ENCODE peak calls at places on chromosomes 2 and 18, in nine cellular contexts. U, L, Z, H, T, N, O, J and Q are unnamed samples.

GRCh38 chr2:75071766-75072165 is 113.3 kb downstream of the POLE4 start:
- DNase-seq in U (no peak), L (no peak), Z (no peak), H (no peak), T (no peak), N (no peak), O (no peak), J (no peak), Q (no peak)

GRCh38 chr2:83650156-83650555 is 808.9 kb downstream of the SUCLG1 start:
- DNase-seq in U (no peak), L (no peak), Z (no peak), H (no peak), T (no peak), N (no peak), O (no peak), J (no peak), Q (no peak)

GRCh38 chr2:174778479-174778962 is 14.2 kb upstream of the CHRNA1 start:
- DNase-seq in U (peak), L (no peak), Z (no peak), H (peak), T (peak), N (no peak), O (no peak), J (no peak), Q (peak)

GRCh38 chr2:230798769-230799399 is 65.9 kb upstream of the ITM2C start:
- DNase-seq in U (no peak), L (peak), Z (no peak), H (peak), T (no peak), N (no peak), O (peak), J (peak), Q (peak)

GRCh38 chr2:238471-239268 is 25.2 kb downstream of the SH3YL1 start:
- DNase-seq in U (no peak), L (no peak), Z (no peak), H (no peak), T (no peak), N (no peak), O (no peak), J (no peak), Q (no peak)

GRCh38 chr2:216202602-216203250 is 93.6 kb downstream of the XRCC5 start:
- DNase-seq in U (no peak), L (no peak), Z (no peak), H (no peak), T (no peak), N (no peak), O (no peak), J (no peak), Q (no peak)

GRCh38 chr2:189178726-189179606 is 595 bp downstream of the COL5A2 start:
- DNase-seq in U (no peak), L (peak), Z (no peak), H (peak), T (no peak), N (no peak), O (no peak), J (no peak), Q (peak)

GRCh38 chr2:10859261-10859660 is 46.7 kb upstream of the PDIA6 start:
- DNase-seq in U (no peak), L (no peak), Z (no peak), H (no peak), T (no peak), N (no peak), O (no peak), J (no peak), Q (no peak)

GRCh38 chr2:213545964-213546363 is 261.7 kb downstream of the SPAG16 start:
- DNase-seq in U (no peak), L (no peak), Z (no peak), H (no peak), T (no peak), N (no peak), O (peak), J (no peak), Q (no peak)

GRCh38 chr2:143071185-143071876 is 57.9 kb upstream of the ARHGAP15 start:
- DNase-seq in U (no peak), L (no peak), Z (no peak), H (no peak), T (no peak), N (no peak), O (no peak), J (no peak), Q (no peak)

GRCh38 chr2:196601430-196602306 is 37.8 kb upstream of the CCDC150 start:
- DNase-seq in U (peak), L (no peak), Z (no peak), H (peak), T (no peak), N (no peak), O (no peak), J (peak), Q (peak)

GRCh38 chr2:143852748-143853147 is 667.2 kb downstream of the ZEB2 start:
- DNase-seq in U (no peak), L (no peak), Z (no peak), H (no peak), T (no peak), N (no peak), O (no peak), J (peak), Q (no peak)

GRCh38 chr18:56556907-56557306 is 81.5 kb downstream of the TXNL1 start:
- DNase-seq in U (no peak), L (no peak), Z (no peak), H (no peak), T (no peak), N (no peak), O (no peak), J (no peak), Q (no peak)

GRCh38 chr2:4134881-4135565 is 431.6 kb downstream of the DCDC2C start:
- DNase-seq in U (no peak), L (no peak), Z (no peak), H (no peak), T (no peak), N (no peak), O (no peak), J (no peak), Q (no peak)

GRCh38 chr2:64952896-64953482 is 36.2 kb upstream of the SLC1A4 start:
- DNase-seq in U (peak), L (no peak), Z (no peak), H (peak), T (no peak), N (no peak), O (no peak), J (no peak), Q (peak)

GRCh38 chr2:100965596-100965995 is 36.5 kb upstream of the RPL31 start:
- DNase-seq in U (no peak), L (no peak), Z (no peak), H (no peak), T (no peak), N (no peak), O (no peak), J (no peak), Q (no peak)

GRCh38 chr2:231701456-231702373 is 6.6 kb upstream of the PTMA start:
- DNase-seq in U (no peak), L (no peak), Z (no peak), H (no peak), T (no peak), N (no peak), O (peak), J (no peak), Q (no peak)

GRCh38 chr2:28469304-28469703 is 26.6 kb upstream of the PLB1 start:
- DNase-seq in U (no peak), L (no peak), Z (no peak), H (peak), T (no peak), N (no peak), O (no peak), J (no peak), Q (no peak)

GRCh38 chr2:165793779-165794519 is at the start of gene GALNT3:
- DNase-seq in U (no peak), L (peak), Z (peak), H (no peak), T (peak), N (no peak), O (peak), J (no peak), Q (no peak)

GRCh38 chr2:140177081-140177480 is 1396.9 kb upstream of the NXPH2 start:
- DNase-seq in U (no peak), L (no peak), Z (no peak), H (no peak), T (no peak), N (no peak), O (no peak), J (no peak), Q (no peak)

GRCh38 chr18:3658529-3658928 is 208.6 kb downstream of the TGIF1 start:
- DNase-seq in U (no peak), L (no peak), Z (no peak), H (no peak), T (no peak), N (no peak), O (no peak), J (no peak), Q (no peak)

GRCh38 chr18:78934551-78935225 is 44.9 kb upstream of the SALL3 start:
- DNase-seq in U (no peak), L (no peak), Z (no peak), H (no peak), T (no peak), N (no peak), O (no peak), J (no peak), Q (no peak)

GRCh38 chr2:128525653-128526052 is 207.0 kb upstream of the HS6ST1 start:
- DNase-seq in U (no peak), L (no peak), Z (no peak), H (peak), T (no peak), N (no peak), O (no peak), J (no peak), Q (no peak)

GRCh38 chr2:235765181-235765820 is 271.5 kb downstream of the AGAP1 start:
- DNase-seq in U (peak), L (no peak), Z (peak), H (peak), T (no peak), N (no peak), O (no peak), J (no peak), Q (no peak)

GRCh38 chr2:122514451-122514996 is 759.1 kb downstream of the TSN start:
- DNase-seq in U (no peak), L (no peak), Z (no peak), H (peak), T (no peak), N (no peak), O (peak), J (no peak), Q (no peak)

GRCh38 chr2:206164261-206164862 is 4.7 kb downstream of the EEF1B2 start:
- DNase-seq in U (no peak), L (peak), Z (peak), H (peak), T (no peak), N (no peak), O (no peak), J (peak), Q (peak)

GRCh38 chr18:80196528-80197320 is 50.6 kb downstream of the PARD6G start:
- DNase-seq in U (peak), L (peak), Z (no peak), H (peak), T (no peak), N (no peak), O (no peak), J (no peak), Q (no peak)

GRCh38 chr2:238439093-238439849 is 12.5 kb downstream of the ASB1 start:
- DNase-seq in U (peak), L (no peak), Z (no peak), H (peak), T (peak), N (no peak), O (no peak), J (no peak), Q (no peak)

GRCh38 chr2:65017335-65017734 is 28.1 kb downstream of the SLC1A4 start:
- DNase-seq in U (no peak), L (no peak), Z (no peak), H (no peak), T (no peak), N (peak), O (no peak), J (no peak), Q (no peak)

GRCh38 chr2:99410276-99410675 is 73.1 kb downstream of the EIF5B start:
- DNase-seq in U (no peak), L (no peak), Z (no peak), H (no peak), T (no peak), N (no peak), O (no peak), J (no peak), Q (no peak)

GRCh38 chr2:9002637-9003365 is 683 bp downstream of the MBOAT2 start:
- DNase-seq in U (no peak), L (peak), Z (no peak), H (no peak), T (peak), N (no peak), O (no peak), J (peak), Q (no peak)

GRCh38 chr2:23411752-23412431 is 26.9 kb downstream of the KLHL29 start:
- DNase-seq in U (peak), L (no peak), Z (no peak), H (peak), T (no peak), N (no peak), O (no peak), J (no peak), Q (no peak)

GRCh38 chr2:9187620-9188214 is 18.9 kb upstream of the ASAP2 start:
- DNase-seq in U (no peak), L (no peak), Z (no peak), H (no peak), T (no peak), N (no peak), O (no peak), J (no peak), Q (no peak)